ENCODE peak calls at places on chromosomes 5 and 9, in six cellular contexts. V is GM12878, T is gastrocnemius medialis, B is left ventricle myocardium inferior, L is A549, R is adrenal gland. Q is an unnamed sample. For H3K4me1, the result is how much of the 10 kb centered on the place peaks cover.

GRCh38 chr9:111902396-111903147 is 6.0 kb downstream of the UGCG start:
- DNase-seq in V (no peak), T (no peak), B (no peak), L (no peak), R (no peak), Q (peak)

GRCh38 chr5:40688127-40688756 is 8.5 kb downstream of the PTGER4 start:
- DNase-seq in V (peak), T (peak), B (peak), L (peak), R (peak), Q (peak)

GRCh38 chr5:132226516-132227234 is 978 bp downstream of the P4HA2 start:
- DNase-seq in V (no peak), T (no peak), B (no peak), L (no peak), R (no peak), Q (peak)

GRCh38 chr9:91896513-91897121 is 53.4 kb downstream of the ROR2 start:
- DNase-seq in V (no peak), T (no peak), B (peak), L (no peak), R (peak), Q (peak)

GRCh38 chr5:137752873-137753226 is 1.3 kb downstream of the HNRNPA0 start:
- DNase-seq in V (no peak), T (peak), B (no peak), L (peak), R (peak), Q (no peak)

GRCh38 chr9:136930014-136930413 is 14.5 kb downstream of the FBXW5 start:
- DNase-seq in V (no peak), T (no peak), B (no peak), L (no peak), R (no peak), Q (no peak)

GRCh38 chr9:135065151-135065550 is 22.3 kb upstream of the OLFM1 start:
- DNase-seq in V (no peak), T (no peak), B (no peak), L (no peak), R (no peak), Q (no peak)

GRCh38 chr5:176748967-176749935 is 61.1 kb upstream of the UNC5A start:
- DNase-seq in V (no peak), T (no peak), B (no peak), L (no peak), R (peak), Q (no peak)

GRCh38 chr9:135955981-135956797 is 5.0 kb downstream of the UBAC1 start:
- DNase-seq in V (no peak), T (peak), B (no peak), L (no peak), R (no peak), Q (no peak)

GRCh38 chr5:116576043-116576713 is 1.6 kb upstream of the SEMA6A start:
- DNase-seq in V (no peak), T (no peak), B (peak), L (peak), R (peak), Q (peak)

GRCh38 chr9:107386396-107386795 is 103.2 kb downstream of the KLF4 start:
- DNase-seq in V (no peak), T (peak), B (peak), L (no peak), R (no peak), Q (no peak)

GRCh38 chr9:129374231-129374630 is 196.2 kb upstream of the IER5L start:
- DNase-seq in V (no peak), T (no peak), B (no peak), L (no peak), R (no peak), Q (no peak)

GRCh38 chr5:177531209-177531940 is 14.6 kb upstream of the DDX41 start:
- DNase-seq in V (no peak), T (no peak), B (no peak), L (no peak), R (no peak), Q (no peak)

GRCh38 chr9:127927457-127928231 is 2.9 kb downstream of the PIP5KL1 start:
- DNase-seq in V (no peak), T (no peak), B (no peak), L (no peak), R (no peak), Q (no peak)

GRCh38 chr5:77167695-77168111 is 42.8 kb upstream of the PDE8B start:
- DNase-seq in V (no peak), T (no peak), B (no peak), L (peak), R (no peak), Q (peak)

GRCh38 chr5:138453630-138454029 is 11.6 kb upstream of the EGR1 start:
- DNase-seq in V (no peak), T (no peak), B (no peak), L (no peak), R (no peak), Q (no peak)

GRCh38 chr9:36143242-36143641 is 6.7 kb downstream of the GLIPR2 start:
- DNase-seq in V (no peak), T (no peak), B (no peak), L (no peak), R (no peak), Q (no peak)

GRCh38 chr9:132717326-132717945 is 47.2 kb downstream of the GTF3C4 start:
- DNase-seq in V (no peak), T (no peak), B (no peak), L (no peak), R (no peak), Q (no peak)

GRCh38 chr5:66248874-66249273 is 104.8 kb downstream of the SREK1 start:
- DNase-seq in V (no peak), T (no peak), B (no peak), L (no peak), R (no peak), Q (no peak)

GRCh38 chr5:132012385-132013005 is 1.0 kb upstream of the ACSL6 start:
- DNase-seq in V (no peak), T (peak), B (peak), L (no peak), R (no peak), Q (peak)

GRCh38 chr9:135551031-135551430 is 5.1 kb downstream of the OBP2A start:
- DNase-seq in V (no peak), T (no peak), B (no peak), L (no peak), R (no peak), Q (no peak)

GRCh38 chr9:111037744-111038335 is 430 bp downstream of the LPAR1 start:
- DNase-seq in V (no peak), T (no peak), B (peak), L (peak), R (no peak), Q (peak)

GRCh38 chr9:1702701-1703100 is 312.4 kb upstream of the SMARCA2 start:
- DNase-seq in V (no peak), T (no peak), B (no peak), L (no peak), R (no peak), Q (no peak)

GRCh38 chr5:162384225-162384624 is 316.7 kb downstream of the GABRG2 start:
- DNase-seq in V (no peak), T (no peak), B (no peak), L (no peak), R (no peak), Q (no peak)

GRCh38 chr5:142618125-142618524 is 67.8 kb downstream of the FGF1 start:
- DNase-seq in V (no peak), T (no peak), B (no peak), L (no peak), R (no peak), Q (peak)

GRCh38 chr5:110917161-110917875 is 154.2 kb upstream of the TSLP start:
- DNase-seq in V (no peak), T (no peak), B (no peak), L (no peak), R (no peak), Q (peak)

GRCh38 chr9:108837530-108837929 is 18.3 kb downstream of the ACTL7B start:
- DNase-seq in V (no peak), T (no peak), B (no peak), L (no peak), R (no peak), Q (no peak)

GRCh38 chr5:81420039-81420667 is 26.2 kb upstream of the ACOT12 start:
- DNase-seq in V (no peak), T (no peak), B (no peak), L (peak), R (no peak), Q (peak)

GRCh38 chr5:6405591-6405990 is 27.2 kb upstream of the MED10 start:
- DNase-seq in V (no peak), T (no peak), B (no peak), L (no peak), R (no peak), Q (no peak)

GRCh38 chr9:129181246-129181645 is 3.2 kb upstream of the IER5L start:
- DNase-seq in V (no peak), T (no peak), B (no peak), L (no peak), R (peak), Q (no peak)

GRCh38 chr5:139683295-139684271 is 35.4 kb downstream of the CXXC5 start:
- DNase-seq in V (no peak), T (no peak), B (no peak), L (no peak), R (no peak), Q (no peak)

GRCh38 chr5:83925952-83926351 is 205.3 kb upstream of the HAPLN1 start:
- DNase-seq in V (no peak), T (no peak), B (no peak), L (no peak), R (no peak), Q (peak)

GRCh38 chr9:133952598-133953550 is 39.2 kb downstream of the VAV2 start:
- DNase-seq in V (no peak), T (no peak), B (no peak), L (no peak), R (no peak), Q (no peak)

GRCh38 chr9:8733096-8733954 is 933.7 kb upstream of the DMAC1 start:
- DNase-seq in V (no peak), T (no peak), B (peak), L (no peak), R (peak), Q (no peak)

GRCh38 chr9:70113403-70114022 is 69.9 kb downstream of the MAMDC2 start:
- DNase-seq in V (no peak), T (peak), B (peak), L (peak), R (peak), Q (peak)

GRCh38 chr5:35003018-35003957 is 44.5 kb downstream of the AGXT2 start:
- DNase-seq in V (peak), T (no peak), B (no peak), L (peak), R (peak), Q (peak)

GRCh38 chr9:110340306-110340705 is 2.6 kb upstream of the TXNDC8 start:
- DNase-seq in V (no peak), T (no peak), B (no peak), L (peak), R (no peak), Q (no peak)

GRCh38 chr9:34991833-34992375 is 2.4 kb downstream of the DNAJB5 start:
- DNase-seq in V (no peak), T (peak), B (peak), L (peak), R (peak), Q (no peak)

GRCh38 chr9:114723926-114724325 is 41.9 kb upstream of the TEX48 start:
- DNase-seq in V (no peak), T (no peak), B (no peak), L (no peak), R (no peak), Q (peak)

GRCh38 chr5:149379177-149379761 is at the start of gene IL17B:
- DNase-seq in V (no peak), T (no peak), B (no peak), L (no peak), R (no peak), Q (no peak)
- H3K4me1 ChIP-seq in V (under half), T (under half), B (under half), L (under half), R (under half), Q (under half)

GRCh38 chr9:78807286-78807685 is 510.4 kb downstream of the PSAT1 start:
- DNase-seq in V (no peak), T (no peak), B (no peak), L (no peak), R (no peak), Q (peak)
- H3K4me1 ChIP-seq in V (under half), T (under half), B (under half), L (under half), R (under half), Q (under half)

GRCh38 chr5:1795931-1796330 is 3.7 kb downstream of the MRPL36 start:
- DNase-seq in V (no peak), T (no peak), B (no peak), L (no peak), R (no peak), Q (no peak)
- H3K4me1 ChIP-seq in V (under half), T (under half), B (half or more), L (under half), R (under half), Q (under half)

DNA sequence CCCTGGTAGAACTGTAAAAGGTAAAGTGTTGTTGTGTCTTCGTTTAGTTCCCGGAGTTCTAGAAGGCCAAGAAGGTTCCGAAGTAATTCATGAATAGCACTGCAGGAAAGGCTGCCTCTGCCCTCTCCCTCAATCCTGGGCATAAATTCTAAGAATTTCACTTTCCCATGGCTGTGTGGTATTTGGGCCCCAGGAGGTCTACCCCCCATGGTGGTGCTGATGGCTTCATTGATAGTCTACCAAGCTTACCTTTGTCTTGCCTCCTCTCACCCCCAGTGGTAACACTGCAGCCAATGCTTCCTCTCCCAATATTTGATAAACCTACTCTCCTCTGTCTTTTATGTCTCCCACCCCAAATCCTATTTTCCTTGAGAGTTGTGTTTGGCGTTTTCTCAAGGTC is 39.5 kb downstream of the ADAMTS16 start:
- DNase-seq in V (no peak), T (no peak), B (no peak), L (no peak), R (no peak), Q (no peak)
- H3K4me1 ChIP-seq in V (under half), T (under half), B (under half), L (under half), R (under half), Q (under half)

GRCh38 chr9:95021166-95021886 is 294.8 kb downstream of the AOPEP start:
- DNase-seq in V (no peak), T (no peak), B (no peak), L (no peak), R (no peak), Q (no peak)
- H3K4me1 ChIP-seq in V (under half), T (half or more), B (half or more), L (half or more), R (half or more), Q (under half)

GRCh38 chr9:130856474-130856873 is 21.4 kb downstream of the ABL1 start:
- DNase-seq in V (no peak), T (no peak), B (no peak), L (no peak), R (no peak), Q (no peak)

GRCh38 chr9:130854835-130855234 is 19.8 kb downstream of the ABL1 start:
- DNase-seq in V (no peak), T (no peak), B (no peak), L (no peak), R (no peak), Q (no peak)

GRCh38 chr9:130860458-130861316 is 25.6 kb downstream of the ABL1 start:
- DNase-seq in V (no peak), T (peak), B (peak), L (peak), R (peak), Q (peak)

GRCh38 chr9:130858734-130859705 is 24.0 kb downstream of the ABL1 start:
- DNase-seq in V (no peak), T (peak), B (no peak), L (no peak), R (no peak), Q (no peak)

GRCh38 chr9:130857864-130858730 is 23.0 kb downstream of the ABL1 start:
- DNase-seq in V (no peak), T (peak), B (peak), L (no peak), R (no peak), Q (peak)
- H3K4me1 ChIP-seq in V (under half), T (under half), B (half or more), L (under half), R (under half), Q (half or more)

DNA sequence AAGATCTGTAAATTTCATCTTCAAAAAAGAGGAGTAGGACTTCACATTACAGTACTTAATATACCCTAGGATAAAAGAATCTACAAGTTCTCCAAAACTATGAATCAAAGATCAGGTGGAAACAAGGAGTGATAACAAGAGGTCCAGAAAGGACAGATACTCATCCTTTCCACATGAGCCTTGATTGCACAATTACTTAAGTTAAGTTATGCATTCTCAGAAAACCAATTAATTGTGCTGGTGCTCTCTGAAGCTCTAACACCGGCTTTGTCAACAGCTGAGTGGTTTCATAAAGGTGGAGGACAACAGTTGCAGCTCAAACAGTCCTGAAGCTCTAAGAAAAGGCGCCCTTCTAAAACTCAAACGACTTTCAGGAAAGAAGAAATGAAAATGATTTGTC is 251.9 kb downstream of the BNC2 start:
- DNase-seq in V (no peak), T (no peak), B (no peak), L (no peak), R (no peak), Q (peak)
- H3K4me1 ChIP-seq in V (under half), T (under half), B (under half), L (under half), R (under half), Q (under half)

GRCh38 chr9:131422241-131422792 is 28.4 kb downstream of the PRRC2B start:
- DNase-seq in V (no peak), T (peak), B (peak), L (peak), R (peak), Q (no peak)

GRCh38 chr9:131426545-131426944 is 32.7 kb downstream of the PRRC2B start:
- DNase-seq in V (no peak), T (peak), B (no peak), L (no peak), R (no peak), Q (no peak)

GRCh38 chr9:131421691-131422090 is 27.8 kb downstream of the PRRC2B start:
- DNase-seq in V (no peak), T (no peak), B (no peak), L (no peak), R (no peak), Q (no peak)

GRCh38 chr9:131420913-131421312 is 27.0 kb downstream of the PRRC2B start:
- DNase-seq in V (no peak), T (no peak), B (no peak), L (peak), R (peak), Q (peak)

DNA sequence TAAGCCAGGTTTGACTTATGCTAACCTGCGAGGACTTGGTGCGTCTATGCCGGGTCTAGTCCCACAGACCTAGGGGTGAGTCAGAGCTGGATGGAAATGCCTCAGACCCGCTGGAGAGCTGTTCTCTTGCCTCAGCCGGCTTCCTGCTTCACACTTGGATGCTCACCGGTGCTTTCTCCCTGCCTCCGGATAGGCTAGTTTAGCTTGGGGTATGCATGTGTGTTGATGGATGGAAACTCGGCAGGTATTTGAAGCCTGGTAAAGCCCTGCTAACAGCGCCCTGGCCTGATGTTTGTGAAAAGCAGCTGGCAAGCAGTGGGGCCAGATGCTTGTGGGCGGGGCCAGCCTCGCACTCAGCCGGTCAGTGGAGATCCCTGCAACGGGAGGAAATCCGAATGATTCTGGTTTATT is 29.3 kb downstream of the PRRC2B start:
- DNase-seq in V (peak), T (peak), B (peak), L (peak), R (peak), Q (peak)
- H3K4me1 ChIP-seq in V (under half), T (half or more), B (half or more), L (half or more), R (half or more), Q (half or more)

DNA sequence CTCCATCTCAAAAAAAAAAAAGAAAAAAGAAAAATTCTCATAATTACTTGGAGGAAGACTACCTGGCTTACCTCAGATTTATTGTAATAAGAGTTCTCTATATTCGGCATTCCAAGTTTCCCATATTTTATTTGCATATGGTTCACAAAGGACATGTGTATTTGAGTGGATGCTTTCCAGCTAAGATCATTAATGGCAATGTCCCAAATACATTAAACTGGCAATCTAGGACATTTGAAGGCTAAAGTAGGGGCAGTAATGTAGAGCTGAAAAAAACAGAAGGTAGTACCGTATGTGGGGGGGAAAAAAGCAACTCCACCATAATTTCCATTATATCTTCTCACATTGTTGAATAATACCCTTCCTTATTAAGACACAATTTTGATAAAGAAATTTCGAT is 4.9 kb downstream of the TUT7 start:
- DNase-seq in V (no peak), T (no peak), B (no peak), L (no peak), R (no peak), Q (no peak)
- H3K4me1 ChIP-seq in V (under half), T (under half), B (half or more), L (under half), R (half or more), Q (half or more)